ENCODE peak calls at places on chromosomes 12 and 14, in six cellular contexts. M, C, Z, Q, T and E are unnamed samples.

GRCh38 chr14:24605435-24606190 is 3.9 kb downstream of the GZMH start:
- DNase-seq in M (peak), C (no peak), Z (no peak), Q (peak), T (peak), E (peak)

GRCh38 chr12:46788247-46788887 is 37.4 kb downstream of the SLC38A4 start:
- DNase-seq in M (peak), C (no peak), Z (peak), Q (no peak), T (no peak), E (no peak)

GRCh38 chr14:79432640-79433039 is 778.7 kb downstream of the DIO2 start:
- DNase-seq in M (no peak), C (no peak), Z (no peak), Q (no peak), T (no peak), E (no peak)

GRCh38 chr14:23670489-23670888 is 34.3 kb downstream of the DHRS2 start:
- DNase-seq in M (peak), C (no peak), Z (no peak), Q (no peak), T (no peak), E (no peak)

GRCh38 chr12:63805704-63806672 is 26.3 kb downstream of the RXYLT1 start:
- DNase-seq in M (no peak), C (no peak), Z (no peak), Q (no peak), T (no peak), E (no peak)

GRCh38 chr12:26566670-26567069 is 266.3 kb downstream of the ITPR2 start:
- DNase-seq in M (no peak), C (no peak), Z (peak), Q (no peak), T (no peak), E (no peak)

GRCh38 chr14:83905157-83905556 is 1624.8 kb upstream of the FLRT2 start:
- DNase-seq in M (no peak), C (no peak), Z (no peak), Q (no peak), T (no peak), E (no peak)

GRCh38 chr12:8655421-8655820 is 7.2 kb downstream of the MFAP5 start:
- DNase-seq in M (no peak), C (no peak), Z (no peak), Q (no peak), T (no peak), E (no peak)

GRCh38 chr12:116892318-116892717 is 11.1 kb upstream of the HRK start:
- DNase-seq in M (no peak), C (no peak), Z (no peak), Q (no peak), T (no peak), E (no peak)

GRCh38 chr14:75831455-75831854 is 150.3 kb downstream of the TGFB3 start:
- DNase-seq in M (peak), C (peak), Z (peak), Q (peak), T (peak), E (no peak)

GRCh38 chr12:71708658-71709057 is 22.8 kb downstream of the TMEM19 start:
- DNase-seq in M (peak), C (no peak), Z (no peak), Q (no peak), T (no peak), E (no peak)

GRCh38 chr12:117069926-117070900 is 29.0 kb downstream of the TESC start:
- DNase-seq in M (no peak), C (peak), Z (no peak), Q (no peak), T (no peak), E (no peak)

GRCh38 chr12:119819322-119819721 is 57.8 kb downstream of the CIT start:
- DNase-seq in M (no peak), C (no peak), Z (no peak), Q (no peak), T (no peak), E (no peak)

GRCh38 chr14:71320734-71321555 is 413.7 kb downstream of the PCNX1 start:
- DNase-seq in M (peak), C (peak), Z (peak), Q (peak), T (peak), E (peak)

GRCh38 chr12:72072613-72073212 is 134.1 kb downstream of the TPH2 start:
- DNase-seq in M (peak), C (no peak), Z (no peak), Q (no peak), T (no peak), E (no peak)

GRCh38 chr14:75578099-75578785 is at the start of gene FLVCR2:
- DNase-seq in M (peak), C (peak), Z (peak), Q (peak), T (peak), E (peak)

GRCh38 chr12:115866909-115867525 is 410.5 kb downstream of the MED13L start:
- DNase-seq in M (no peak), C (no peak), Z (no peak), Q (peak), T (no peak), E (no peak)

GRCh38 chr12:94182971-94183701 is 34.8 kb downstream of the PLXNC1 start:
- DNase-seq in M (no peak), C (no peak), Z (no peak), Q (no peak), T (no peak), E (no peak)

GRCh38 chr12:89328483-89329030 is 23.7 kb downstream of the DUSP6 start:
- DNase-seq in M (no peak), C (no peak), Z (no peak), Q (peak), T (no peak), E (no peak)

GRCh38 chr14:93079321-93079720 is 36.4 kb downstream of the ITPK1 start:
- DNase-seq in M (no peak), C (no peak), Z (no peak), Q (no peak), T (no peak), E (no peak)
- TF ChIP-seq CTCF in M (no peak), C (no peak), Z (no peak), Q (no peak), T (no peak), E (no peak)

DNA sequence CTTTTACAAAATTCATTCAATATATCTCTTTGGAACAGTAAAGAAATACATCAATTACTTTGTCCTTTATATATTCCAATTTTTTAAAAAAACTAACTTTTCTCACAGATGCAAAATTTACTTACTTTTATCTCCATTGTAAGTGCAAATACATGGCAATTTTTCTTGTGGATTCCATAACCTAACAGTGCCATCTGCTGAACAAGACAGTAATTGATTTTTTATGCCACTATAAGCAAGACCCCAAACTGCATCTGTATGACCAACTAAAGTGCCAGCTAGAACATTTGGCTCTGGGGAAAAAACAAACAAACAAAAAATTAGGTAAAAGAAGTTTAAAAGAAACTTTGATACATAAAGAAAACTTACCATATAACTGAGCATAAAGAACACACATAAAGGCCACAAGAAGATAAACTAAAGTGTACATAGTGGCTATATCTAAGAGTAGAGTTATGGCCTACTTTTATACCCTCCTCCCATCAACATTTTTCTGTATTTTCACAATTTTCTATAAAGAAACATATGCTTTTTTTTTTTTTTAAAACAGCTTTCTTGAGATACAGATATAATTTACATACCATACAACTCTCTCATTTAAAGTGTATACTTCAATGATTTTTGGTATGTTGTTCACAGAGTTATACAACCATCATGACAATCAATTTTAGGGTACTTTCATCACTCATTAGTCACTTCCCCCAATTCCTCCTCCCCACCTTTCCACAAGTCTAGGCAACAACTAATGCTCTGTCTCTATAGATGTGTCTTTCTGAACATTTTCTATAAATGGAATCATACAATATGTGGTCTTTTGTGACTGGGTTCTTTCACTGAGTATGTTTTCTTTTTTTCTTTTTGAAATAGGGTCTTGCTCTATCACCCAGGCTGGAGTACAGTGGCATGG is 32.6 kb downstream of the COCH start:
- DNase-seq in M (peak), C (no peak), Z (no peak), Q (no peak), T (no peak), E (no peak)
- TF ChIP-seq CTCF in M (peak), C (peak), Z (peak), Q (peak), T (no peak), E (no peak)

GRCh38 chr14:34098045-34098984 is 147.4 kb upstream of the EGLN3 start:
- DNase-seq in M (peak), C (no peak), Z (peak), Q (peak), T (peak), E (no peak)
- TF ChIP-seq CTCF in M (peak), C (peak), Z (peak), Q (peak), T (peak), E (peak)

GRCh38 chr14:28058012-28058296 is 708.6 kb upstream of the FOXG1 start:
- DNase-seq in M (no peak), C (no peak), Z (no peak), Q (no peak), T (no peak), E (no peak)

GRCh38 chr14:28057286-28058011 is 709.1 kb upstream of the FOXG1 start:
- DNase-seq in M (no peak), C (no peak), Z (no peak), Q (no peak), T (no peak), E (no peak)

GRCh38 chr14:28059254-28059653 is 707.3 kb upstream of the FOXG1 start:
- DNase-seq in M (no peak), C (no peak), Z (no peak), Q (no peak), T (no peak), E (no peak)

GRCh38 chr14:28052251-28052650 is 714.3 kb upstream of the FOXG1 start:
- DNase-seq in M (no peak), C (no peak), Z (no peak), Q (no peak), T (no peak), E (no peak)

DNA sequence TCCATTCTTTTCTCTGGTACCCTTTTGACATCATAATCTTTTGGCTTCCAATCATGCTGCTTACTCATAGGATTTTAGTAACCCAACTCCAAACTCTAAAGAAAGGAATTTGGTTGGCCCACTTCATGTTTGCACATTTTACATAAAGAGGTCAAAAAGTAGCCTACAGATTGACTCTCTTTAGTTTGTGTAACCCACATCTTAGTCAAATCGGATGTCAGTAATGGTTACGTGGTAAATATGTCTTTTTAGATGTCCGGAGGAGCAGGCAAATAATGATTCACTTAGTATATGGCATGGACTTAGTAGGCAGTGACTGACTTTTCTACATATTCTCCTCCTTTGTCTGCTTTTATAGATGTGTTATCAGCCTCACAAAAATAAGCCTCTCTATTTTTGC is 711.6 kb upstream of the FOXG1 start:
- DNase-seq in M (no peak), C (no peak), Z (no peak), Q (no peak), T (no peak), E (no peak)
- TF ChIP-seq CTCF in M (no peak), C (no peak), Z (no peak), Q (no peak), T (no peak), E (no peak)

DNA sequence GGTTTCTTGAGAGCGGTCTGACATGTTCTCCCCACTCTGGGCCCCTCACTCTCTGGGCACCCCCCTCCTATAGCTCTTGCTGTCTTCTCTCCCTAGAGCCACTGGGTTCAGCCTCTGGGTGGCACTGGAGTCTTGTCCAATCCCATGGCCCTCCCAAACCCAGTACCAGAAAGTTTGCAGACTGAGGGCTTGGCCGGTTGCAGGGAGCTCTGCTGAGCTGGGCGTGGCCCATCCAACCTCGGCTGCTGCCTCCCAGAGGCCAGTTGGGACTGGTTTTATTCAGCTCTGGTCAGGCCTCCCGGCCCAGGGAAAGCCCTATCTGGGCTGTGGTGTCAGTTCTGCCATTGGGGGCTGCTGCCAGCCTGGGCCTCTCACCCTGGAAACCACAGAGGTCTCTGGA is 37.9 kb downstream of the ISCA2 start:
- DNase-seq in M (peak), C (peak), Z (no peak), Q (peak), T (no peak), E (no peak)
- TF ChIP-seq CTCF in M (peak), C (no peak), Z (no peak), Q (no peak), T (no peak), E (no peak)

GRCh38 chr12:112294793-112295192 is 87.4 kb downstream of the HECTD4 start:
- DNase-seq in M (no peak), C (no peak), Z (no peak), Q (peak), T (no peak), E (no peak)
- TF ChIP-seq CTCF in M (peak), C (no peak), Z (no peak), Q (no peak), T (no peak), E (no peak)

DNA sequence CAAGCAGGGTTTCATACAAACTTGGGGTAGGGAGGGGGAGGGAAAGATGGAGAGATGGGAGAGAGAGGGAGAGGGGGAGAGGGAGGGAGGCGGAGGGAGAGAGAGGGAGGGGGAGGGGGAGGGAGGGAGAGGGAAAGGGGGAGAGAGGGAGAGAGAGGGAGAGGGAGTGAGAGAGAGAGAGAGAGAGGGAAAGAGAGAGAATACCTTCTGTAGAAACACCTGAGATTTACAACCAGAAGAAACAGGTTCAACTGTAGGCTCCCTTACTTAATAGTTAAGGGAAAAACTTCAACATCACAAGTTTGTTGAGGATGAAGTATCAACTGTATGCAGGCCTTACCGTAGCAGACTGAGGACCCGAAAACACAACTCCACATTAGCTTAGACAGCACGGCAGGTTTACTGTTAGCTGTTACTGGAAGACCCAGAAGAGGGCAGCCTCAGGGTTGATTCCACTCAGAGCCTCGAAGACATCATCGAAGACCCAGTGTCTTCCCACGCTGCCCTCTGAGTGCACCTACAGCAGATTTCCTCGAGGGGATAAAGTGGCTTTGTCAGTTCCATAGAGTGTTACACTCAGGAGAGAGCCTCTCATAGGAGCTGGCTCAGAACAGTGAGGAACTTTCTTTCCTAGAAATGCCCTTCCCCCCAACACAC is 72.4 kb downstream of the NT5DC3 start:
- DNase-seq in M (no peak), C (no peak), Z (no peak), Q (no peak), T (no peak), E (no peak)
- TF ChIP-seq CTCF in M (no peak), C (no peak), Z (no peak), Q (no peak), T (no peak), E (no peak)

DNA sequence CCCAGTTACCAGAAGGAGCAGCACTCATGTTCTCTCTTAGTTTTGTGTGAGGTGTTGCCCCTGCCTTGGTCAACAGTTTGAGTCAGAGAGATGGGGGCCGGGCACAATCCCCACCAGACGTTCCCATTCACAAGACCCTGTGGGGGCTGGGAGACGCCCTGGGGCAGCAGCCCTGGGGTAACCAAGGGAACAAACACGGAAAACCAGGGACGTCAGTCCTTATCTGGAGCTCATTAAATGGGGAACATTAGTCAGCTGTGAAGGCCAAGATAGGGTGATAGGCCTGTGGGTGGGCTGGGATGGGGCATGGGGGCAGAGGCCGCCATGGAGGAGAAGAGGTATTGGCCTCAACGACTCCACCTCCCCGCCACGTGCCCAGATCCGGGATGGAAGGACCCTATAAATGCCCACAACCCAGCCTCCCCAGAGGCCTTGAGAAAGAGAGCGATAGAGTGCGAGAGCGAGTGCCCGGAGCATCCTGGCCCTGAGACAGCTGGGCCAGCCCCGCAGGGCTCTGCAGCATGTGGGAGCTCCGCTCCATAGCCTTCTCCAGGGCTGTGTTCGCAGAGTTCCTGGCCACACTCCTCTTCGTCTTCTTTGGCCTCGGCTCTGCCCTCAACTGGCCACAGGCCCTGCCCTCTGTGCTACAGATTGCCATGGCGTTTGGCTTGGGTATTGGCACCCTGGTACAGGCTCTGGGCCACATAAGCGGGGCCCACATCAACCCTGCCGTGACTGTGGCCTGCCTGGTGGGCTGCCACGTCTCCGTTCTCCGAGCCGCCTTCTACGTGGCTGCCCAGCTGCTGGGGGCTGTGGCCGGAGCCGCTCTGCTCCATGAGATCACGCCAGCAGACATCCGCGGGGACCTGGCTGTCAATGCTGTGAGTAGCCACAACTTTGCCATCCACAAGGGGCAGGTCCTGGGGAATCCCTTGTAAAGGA is at the start of gene AQP2:
- DNase-seq in M (no peak), C (peak), Z (no peak), Q (no peak), T (no peak), E (no peak)
- TF ChIP-seq CTCF in M (no peak), C (no peak), Z (no peak), Q (no peak), T (no peak), E (no peak)

GRCh38 chr14:102817942-102818940 is 41.0 kb downstream of the TRAF3 start:
- DNase-seq in M (peak), C (no peak), Z (peak), Q (no peak), T (no peak), E (no peak)
- TF ChIP-seq CTCF in M (no peak), C (no peak), Z (no peak), Q (no peak), T (no peak), E (no peak)